ENCODE peak calls at places on chromosome 20, in nine cellular contexts. R, F, O, I, E, Y, A, Z and D are unnamed samples. For H3K9me3 and H3K4me1, the result is how much of the 10 kb centered on the place peaks cover.

GRCh38 chr20:13681248-13682125 is 42.8 kb upstream of the TASP1 start:
- DNase-seq in E (peak), I (no peak), Y (no peak), A (no peak), F (no peak), Z (no peak), R (no peak), O (peak), D (no peak)

GRCh38 chr20:45791668-45792512 is at the start of the genes DNTTIP1 and WFDC3:
- DNase-seq in O (peak), F (peak), A (peak), R (peak), I (peak), Y (peak), E (peak), Z (peak), D (peak)

GRCh38 chr20:5041433-5041832 is 40.1 kb upstream of the SLC23A2 start:
- DNase-seq in E (no peak), I (peak), O (no peak), Y (no peak), F (no peak), Z (no peak), A (no peak), R (peak), D (no peak)

GRCh38 chr20:44736170-44737021 is 9.3 kb upstream of the KCNK15 start:
- DNase-seq in R (peak), Y (no peak), O (peak), F (peak), E (peak), A (no peak), I (peak), Z (no peak), D (peak)

GRCh38 chr20:56933331-56933698 is 304.2 kb downstream of the TFAP2C start:
- DNase-seq in A (no peak), E (no peak), F (no peak), I (no peak), Y (no peak), O (peak), Z (no peak), R (no peak), D (no peak)

GRCh38 chr20:14984768-14985622 is 647.6 kb upstream of the FLRT3 start:
- DNase-seq in O (peak), R (no peak), Y (no peak), F (no peak), E (no peak), Z (no peak), I (no peak), A (no peak), D (no peak)

GRCh38 chr20:64069614-64070243 is 6.7 kb downstream of the TCEA2 start:
- DNase-seq in O (peak), F (no peak), Y (peak), Z (no peak), I (no peak), E (peak), A (no peak), R (peak), D (no peak)

GRCh38 chr20:44384423-44385027 is 29.0 kb downstream of the HNF4A start:
- DNase-seq in E (peak), Z (peak), I (peak), O (peak), Y (peak), A (peak), F (peak), R (peak), D (peak)

GRCh38 chr20:64261138-64261537 is 5.6 kb downstream of the PCMTD2 start:
- DNase-seq in F (no peak), E (no peak), O (no peak), I (peak), Z (no peak), R (no peak), Y (no peak), A (no peak), D (no peak)

GRCh38 chr20:21862224-21862927 is 156.9 kb downstream of the PAX1 start:
- DNase-seq in I (no peak), R (peak), Z (no peak), Y (peak), F (no peak), O (no peak), A (no peak), E (no peak), D (no peak)

GRCh38 chr20:47129306-47129705 is 227.2 kb downstream of the ZMYND8 start:
- DNase-seq in A (no peak), Y (no peak), O (no peak), E (no peak), Z (no peak), I (no peak), F (no peak), R (no peak), D (no peak)

GRCh38 chr20:20452254-20452676 is 84.4 kb downstream of the INSM1 start:
- DNase-seq in Z (no peak), E (no peak), Y (peak), F (peak), I (peak), A (no peak), O (peak), R (peak), D (no peak)

GRCh38 chr20:595330-596308 is 14.5 kb downstream of the TCF15 start:
- DNase-seq in E (no peak), Y (peak), Z (no peak), O (no peak), I (no peak), R (no peak), A (no peak), F (peak), D (no peak)

GRCh38 chr20:33209789-33210188 is 7.4 kb upstream of the BPIFA3 start:
- DNase-seq in Z (no peak), Y (no peak), I (peak), R (peak), A (peak), E (peak), O (peak), F (peak), D (no peak)

GRCh38 chr20:33859157-33859695 is 48.1 kb downstream of the CHMP4B start:
- DNase-seq in O (no peak), Y (no peak), A (no peak), R (no peak), Z (no peak), E (no peak), I (no peak), F (peak), D (no peak)

GRCh38 chr20:480044-480443 is 17.7 kb upstream of the TBC1D20 start:
- DNase-seq in R (no peak), Y (no peak), Z (no peak), O (no peak), F (no peak), E (no peak), A (no peak), I (no peak), D (no peak)

GRCh38 chr20:44173116-44173515 is 13.9 kb downstream of the JPH2 start:
- DNase-seq in A (no peak), E (no peak), F (no peak), Z (no peak), Y (no peak), I (no peak), O (peak), R (no peak), D (no peak)

GRCh38 chr20:16040742-16041141 is 532.5 kb downstream of the KIF16B start:
- DNase-seq in A (no peak), E (no peak), Y (no peak), Z (no peak), O (no peak), R (no peak), I (no peak), F (no peak), D (no peak)

GRCh38 chr20:58188496-58188895 is 40.0 kb downstream of the ANKRD60 start:
- DNase-seq in R (peak), E (no peak), A (no peak), I (no peak), F (no peak), O (no peak), Y (no peak), Z (no peak), D (no peak)

GRCh38 chr20:37066168-37066567 is 29.6 kb downstream of the RBL1 start:
- DNase-seq in A (no peak), E (no peak), Z (no peak), R (no peak), I (no peak), F (no peak), O (no peak), Y (no peak), D (no peak)

GRCh38 chr20:23061713-23062561 is 12.5 kb upstream of the THBD start:
- DNase-seq in F (peak), Y (no peak), R (peak), A (peak), O (peak), Z (no peak), I (peak), E (peak), D (peak)

GRCh38 chr20:36604952-36605308 is 649 bp upstream of the RAB5IF start:
- DNase-seq in R (no peak), F (peak), I (peak), Z (no peak), O (no peak), E (no peak), A (peak), Y (no peak), D (peak)

GRCh38 chr20:10673176-10673830 is 496 bp downstream of the JAG1 start:
- DNase-seq in F (peak), O (no peak), Z (no peak), R (peak), I (peak), E (no peak), Y (peak), A (no peak), D (no peak)

GRCh38 chr20:37734228-37734980 is 40.6 kb downstream of the CTNNBL1 start:
- DNase-seq in R (no peak), A (no peak), E (no peak), O (no peak), Z (no peak), Y (no peak), F (no peak), I (no peak), D (no peak)

GRCh38 chr20:22805219-22805618 is 220.8 kb upstream of the FOXA2 start:
- DNase-seq in O (peak), E (peak), R (peak), I (no peak), A (no peak), Z (no peak), F (peak), Y (no peak), D (peak)

GRCh38 chr20:5001174-5002076 is at the start of gene SLC23A2:
- DNase-seq in F (peak), Z (no peak), O (peak), E (peak), Y (peak), I (peak), R (peak), A (peak), D (peak)

GRCh38 chr20:3749087-3749688 is 16.7 kb downstream of the HSPA12B start:
- DNase-seq in E (no peak), R (no peak), Y (no peak), F (no peak), A (no peak), Z (no peak), O (no peak), I (no peak), D (no peak)

GRCh38 chr20:25549172-25549865 is 36.0 kb downstream of the NINL start:
- DNase-seq in Z (no peak), F (no peak), A (no peak), I (no peak), R (no peak), E (no peak), O (no peak), Y (peak), D (no peak)

GRCh38 chr20:2801459-2801728 is 967 bp upstream of the CPXM1 start:
- DNase-seq in F (no peak), Y (no peak), E (no peak), Z (no peak), R (peak), A (no peak), I (no peak), O (no peak), D (no peak)

GRCh38 chr20:23078351-23078993 is 7.7 kb downstream of the CD93 start:
- DNase-seq in F (no peak), E (no peak), I (no peak), O (no peak), R (no peak), Y (no peak), A (no peak), Z (no peak), D (no peak)

GRCh38 chr20:32216396-32217142 is 8.9 kb downstream of the POFUT1 start:
- DNase-seq in F (no peak), A (no peak), O (no peak), R (no peak), Z (no peak), E (no peak), Y (no peak), I (no peak), D (no peak)

GRCh38 chr20:32205502-32206382 is 1.8 kb downstream of the PLAGL2 start:
- DNase-seq in A (no peak), R (no peak), Z (no peak), F (no peak), E (no peak), O (no peak), Y (no peak), I (no peak), D (no peak)

GRCh38 chr20:5780233-5781217 is 30.3 kb downstream of the SHLD1 start:
- DNase-seq in E (no peak), R (no peak), O (peak), F (no peak), Y (no peak), I (no peak), A (no peak), Z (no peak), D (no peak)

GRCh38 chr20:208937-209566 is 18.0 kb upstream of the DEFB129 start:
- DNase-seq in Z (no peak), I (no peak), O (peak), F (no peak), Y (no peak), R (no peak), E (peak), A (no peak), D (no peak)

GRCh38 chr20:24896984-24897383 is 52.1 kb upstream of the CST7 start:
- DNase-seq in E (no peak), A (no peak), F (no peak), Y (no peak), Z (no peak), O (no peak), I (no peak), R (no peak), D (no peak)

GRCh38 chr20:45370571-45371204 is 7.4 kb downstream of the TP53TG5 start:
- DNase-seq in Z (no peak), R (peak), Y (no peak), I (no peak), F (no peak), O (no peak), A (no peak), E (no peak), D (no peak)

GRCh38 chr20:61576372-61576771 is 324.3 kb downstream of the CDH4 start:
- DNase-seq in I (no peak), Z (no peak), R (no peak), A (no peak), Y (no peak), E (no peak), F (no peak), O (no peak), D (no peak)

GRCh38 chr20:61579908-61580307 is 327.8 kb downstream of the CDH4 start:
- DNase-seq in A (no peak), E (no peak), Z (no peak), O (no peak), R (no peak), F (no peak), I (no peak), Y (no peak), D (no peak)

GRCh38 chr20:61573415-61574305 is 321.6 kb downstream of the CDH4 start:
- DNase-seq in Y (no peak), Z (no peak), O (no peak), I (no peak), A (no peak), E (no peak), F (peak), R (no peak), D (no peak)

GRCh38 chr20:61575151-61575937 is 323.3 kb downstream of the CDH4 start:
- DNase-seq in Z (no peak), E (no peak), O (no peak), R (no peak), I (no peak), A (no peak), F (no peak), Y (no peak), D (no peak)

GRCh38 chr20:61577065-61577464 is 325.0 kb downstream of the CDH4 start:
- DNase-seq in O (no peak), Z (no peak), A (no peak), R (no peak), F (no peak), Y (no peak), E (no peak), I (no peak), D (no peak)
- TF ChIP-seq CTCF in O (no peak), Z (no peak), A (no peak), R (no peak), F (no peak), Y (no peak), E (no peak), I (no peak), D (no peak)

DNA sequence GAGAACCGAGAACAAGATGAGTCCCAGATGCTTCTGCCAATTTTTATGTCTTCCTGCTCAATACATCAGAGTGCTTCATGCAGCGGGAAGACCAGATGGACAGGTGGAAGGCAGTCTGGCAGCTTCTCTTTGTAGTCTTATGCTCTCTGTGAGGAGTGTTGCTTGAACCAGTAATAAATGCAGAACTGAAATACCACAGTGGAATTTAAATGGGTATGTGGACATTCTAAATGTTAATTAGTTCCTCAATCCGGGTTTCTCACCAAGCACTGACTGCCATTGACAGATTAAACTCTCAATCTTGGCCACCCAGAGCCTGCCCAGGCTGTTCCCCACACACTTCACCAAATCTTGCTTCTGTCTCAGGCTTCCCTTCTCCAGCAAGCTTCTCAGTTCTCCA is 695.5 kb upstream of the CHD6 start:
- DNase-seq in E (no peak), A (no peak), F (no peak), Z (no peak), Y (no peak), O (no peak), I (no peak), R (no peak), D (no peak)
- H3K9me3 ChIP-seq in E (under half), A (under half), F (under half), Z (under half), Y (under half), O (under half), I (under half), R (under half), D (under half)

GRCh38 chr20:63032861-63033634 is 26.3 kb upstream of the BHLHE23 start:
- DNase-seq in F (peak), Z (no peak), E (no peak), A (peak), I (peak), Y (peak), O (no peak), R (peak), D (no peak)
- H3K4me1 ChIP-seq in F (under half), Z (under half), E (under half), A (under half), I (under half), Y (under half), O (under half), R (under half), D (under half)

GRCh38 chr20:18906046-18906445 is 92.5 kb downstream of the SCP2D1 start:
- DNase-seq in R (no peak), O (no peak), F (no peak), E (no peak), Y (no peak), A (no peak), Z (no peak), I (no peak), D (no peak)

GRCh38 chr20:18904192-18904591 is 90.6 kb downstream of the SCP2D1 start:
- DNase-seq in Y (no peak), R (no peak), E (no peak), F (no peak), I (no peak), A (no peak), O (no peak), Z (no peak), D (no peak)

GRCh38 chr20:18902181-18902725 is 88.7 kb downstream of the SCP2D1 start:
- DNase-seq in R (no peak), A (no peak), Y (no peak), E (no peak), I (no peak), Z (no peak), O (peak), F (no peak), D (no peak)

GRCh38 chr20:18907353-18907752 is 93.8 kb downstream of the SCP2D1 start:
- DNase-seq in I (no peak), E (no peak), Z (no peak), O (no peak), Y (no peak), R (no peak), F (no peak), A (no peak), D (no peak)

DNA sequence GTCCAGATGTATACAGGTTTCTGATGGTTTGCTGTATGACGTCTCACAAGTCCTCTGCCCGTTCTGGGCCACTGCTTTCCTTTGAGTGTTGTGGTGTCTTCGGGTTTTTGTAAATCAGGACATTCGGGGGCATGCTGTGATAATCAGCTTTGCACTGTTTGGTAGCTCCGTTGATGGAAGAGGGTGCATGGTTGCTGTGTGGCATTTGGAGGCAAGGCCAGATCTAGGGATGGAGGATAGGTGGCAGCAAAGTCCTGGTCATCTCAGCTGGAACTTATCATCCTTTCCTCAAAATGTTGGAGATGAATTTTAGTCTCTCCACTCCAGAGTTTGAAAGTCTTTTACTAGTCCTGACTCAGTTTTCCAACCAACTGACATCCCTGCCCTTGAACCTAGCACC is 91.0 kb downstream of the SCP2D1 start:
- DNase-seq in I (peak), F (no peak), O (peak), Y (no peak), Z (no peak), R (no peak), E (no peak), A (no peak), D (no peak)
- TF ChIP-seq CTCF in I (no peak), F (peak), O (peak), Y (no peak), Z (peak), R (peak), E (peak), A (peak), D (peak)

GRCh38 chr20:50083034-50083433 is 29.9 kb downstream of the UBE2V1 start:
- DNase-seq in O (no peak), Y (no peak), I (peak), A (peak), F (no peak), R (no peak), E (no peak), Z (no peak), D (no peak)

GRCh38 chr20:50085146-50085480 is 27.8 kb downstream of the UBE2V1 start:
- DNase-seq in I (no peak), Z (no peak), A (peak), F (no peak), R (no peak), E (no peak), Y (no peak), O (no peak), D (peak)

GRCh38 chr20:50088022-50088421 is 24.9 kb downstream of the UBE2V1 start:
- DNase-seq in Z (no peak), Y (no peak), A (no peak), E (no peak), F (no peak), I (no peak), O (peak), R (no peak), D (no peak)

GRCh38 chr20:50089140-50089786 is 23.7 kb downstream of the UBE2V1 start:
- DNase-seq in I (no peak), R (no peak), A (no peak), O (no peak), F (no peak), Y (no peak), Z (no peak), E (no peak), D (peak)

GRCh38 chr20:50085481-50086365 is 27.2 kb downstream of the UBE2V1 start:
- DNase-seq in R (peak), Y (no peak), F (no peak), O (peak), E (peak), Z (no peak), A (peak), I (peak), D (peak)
- H3K9me3 ChIP-seq in R (under half), Y (under half), F (under half), O (under half), E (under half), Z (under half), A (under half), I (under half), D (under half)